ENCODE peak calls at places on chromosomes 12 and 14, in five cellular contexts. C, A, O, L and U are unnamed samples.

GRCh38 chr14:63045234-63045611 is at the start of gene KCNH5:
- DNase-seq in O (peak; percentile 64), C (no peak), A (no peak), L (peak; percentile 14), U (peak; percentile 40)

GRCh38 chr14:102525213-102526143 is 15.9 kb upstream of the ANKRD9 start:
- DNase-seq in L (peak; percentile 80), A (no peak), C (no peak), O (peak; percentile 58), U (no peak)

GRCh38 chr12:103771466-103771865 is 69.6 kb downstream of the NT5DC3 start:
- DNase-seq in L (peak; percentile 67), A (peak; percentile 29), O (peak; percentile 47), C (no peak), U (no peak)

GRCh38 chr12:33115716-33116115 is 219.1 kb upstream of the PKP2 start:
- DNase-seq in A (no peak), L (no peak), C (no peak), O (no peak), U (no peak)

GRCh38 chr14:31937730-31938346 is 139.3 kb upstream of the ARHGAP5 start:
- DNase-seq in C (no peak), L (peak; percentile 96), A (no peak), O (no peak), U (peak; percentile 31)

GRCh38 chr12:84763112-84763511 is 149.5 kb downstream of the SLC6A15 start:
- DNase-seq in O (no peak), C (no peak), L (no peak), A (no peak), U (no peak)

GRCh38 chr12:123983822-123984485 is 10.9 kb downstream of the ZNF664 start:
- DNase-seq in L (peak; percentile 83), A (peak; percentile 30), O (peak; percentile 61), C (no peak), U (peak; percentile 76)

GRCh38 chr12:39935275-39935674 is 170.6 kb downstream of the SLC2A13 start:
- DNase-seq in L (no peak), A (no peak), C (no peak), O (no peak), U (no peak)

GRCh38 chr12:10067942-10068341 is 30.8 kb downstream of the CLEC1A start:
- DNase-seq in O (no peak), L (no peak), C (no peak), A (no peak), U (no peak)

GRCh38 chr12:12804432-12804886 is 8.7 kb upstream of the DDX47 start:
- DNase-seq in L (peak; percentile 88), O (no peak), C (no peak), A (no peak), U (no peak)

GRCh38 chr14:74577247-74577947 is 34.6 kb downstream of the LTBP2 start:
- DNase-seq in L (no peak), C (no peak), O (peak; percentile 74), A (peak; percentile 66), U (peak; percentile 60)

GRCh38 chr12:94621662-94622359 is 28.5 kb downstream of the TMCC3 start:
- DNase-seq in L (no peak), O (no peak), C (no peak), A (no peak), U (peak; percentile 32)

GRCh38 chr14:29710015-29710414 is 217.6 kb downstream of the PRKD1 start:
- DNase-seq in A (no peak), L (no peak), O (no peak), C (no peak), U (no peak)

GRCh38 chr14:42921876-42922275 is 1315.2 kb downstream of the LRFN5 start:
- DNase-seq in C (no peak), A (no peak), L (no peak), O (no peak), U (no peak)

GRCh38 chr14:42918615-42919014 is 1311.9 kb downstream of the LRFN5 start:
- DNase-seq in C (no peak), A (no peak), O (no peak), L (no peak), U (no peak)
- TF ChIP-seq POLR2A in C (no peak), A (no peak), O (no peak), L (no peak), U (no peak)

DNA sequence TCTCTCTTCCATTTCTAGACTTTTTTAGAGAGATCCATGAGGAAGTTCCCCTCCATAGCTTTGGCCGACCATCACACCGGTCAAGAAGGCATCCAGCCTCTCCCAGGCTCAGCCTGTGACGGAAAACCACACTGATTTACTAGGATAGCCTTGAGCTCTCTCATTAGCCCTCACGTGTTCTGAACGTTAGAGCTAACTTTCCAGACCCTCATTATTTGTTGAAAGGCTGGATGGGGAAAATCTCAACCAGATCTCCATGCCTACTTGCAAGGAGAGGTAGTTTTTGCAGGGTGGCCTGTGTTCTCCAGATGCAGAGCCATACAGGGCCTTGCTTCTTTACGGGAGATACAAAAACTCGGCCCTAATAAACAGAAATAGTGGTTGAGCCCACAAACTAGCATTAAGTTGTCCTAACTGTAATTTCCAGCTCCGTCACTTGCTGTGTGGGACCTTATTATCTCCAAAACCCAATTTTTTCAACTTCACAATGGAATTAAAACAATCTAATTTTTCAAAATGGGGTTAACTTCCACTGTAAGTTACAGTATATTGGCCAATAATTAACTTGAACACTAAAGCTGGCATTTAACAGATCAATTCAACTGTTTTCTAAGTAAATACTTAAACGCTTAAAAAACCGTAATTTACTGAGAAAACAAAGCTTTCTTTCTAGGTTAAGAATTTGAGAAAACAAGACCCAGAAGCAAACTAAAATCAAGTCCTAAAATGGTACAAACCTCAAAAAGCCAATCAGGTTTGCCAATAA is 65.3 kb downstream of the KLHL28 start:
- DNase-seq in A (no peak), C (no peak), L (no peak), O (no peak), U (no peak)
- H3K4me3 ChIP-seq in A (no peak overlapping the region), C (peak overlapping the region; percentile 94), L (peak overlapping the region; percentile 19), O (peak overlapping the region; percentile 27), U (no peak overlapping the region)

GRCh38 chr14:51682411-51682810 is 30.7 kb downstream of the FRMD6 start:
- DNase-seq in A (no peak), C (no peak), L (no peak), O (no peak), U (no peak)

GRCh38 chr14:51684760-51685159 is 33.0 kb downstream of the FRMD6 start:
- DNase-seq in C (no peak), O (no peak), L (no peak), A (no peak), U (no peak)

GRCh38 chr14:51680031-51680430 is 28.3 kb downstream of the FRMD6 start:
- DNase-seq in L (no peak), C (no peak), A (no peak), O (no peak), U (no peak)

GRCh38 chr14:51677738-51678137 is 26.0 kb downstream of the FRMD6 start:
- DNase-seq in C (no peak), A (no peak), O (no peak), L (no peak), U (no peak)

DNA sequence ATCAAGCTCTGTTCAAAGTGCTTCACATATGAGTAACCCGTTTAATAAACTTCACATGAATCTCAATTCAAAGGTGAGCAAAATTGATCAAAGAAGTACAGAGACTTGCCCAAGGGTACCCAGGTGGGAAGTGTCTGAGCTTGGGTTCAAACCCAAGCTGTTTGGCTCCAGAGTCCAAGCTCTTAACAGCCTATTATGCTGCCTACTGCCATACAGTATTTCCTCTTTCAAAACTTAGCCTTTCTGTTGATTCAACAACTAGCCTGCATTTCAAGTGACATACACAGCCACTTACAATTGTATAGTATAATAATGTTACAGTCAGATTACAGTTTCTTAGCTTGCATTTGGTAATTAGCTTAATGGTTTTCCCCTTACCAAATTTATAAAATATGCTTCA is 29.7 kb downstream of the FRMD6 start:
- DNase-seq in O (no peak), L (no peak), C (no peak), A (no peak), U (no peak)
- H3K27ac ChIP-seq in O (no peak overlapping the region), L (no peak overlapping the region), C (no peak overlapping the region), A (no peak overlapping the region), U (no peak overlapping the region)

GRCh38 chr12:49567611-49568441 is at the start of gene MCRS1:
- DNase-seq in A (peak; percentile 90), O (peak; percentile 94), C (peak; percentile 94), L (peak; percentile 94), U (peak; percentile 96)
- TF ChIP-seq POLR2A in A (peak; percentile 65), O (no peak), C (peak; percentile 66), L (peak; percentile 63), U (peak; percentile 76)

GRCh38 chr12:53005215-53005985 is 856 bp upstream of the EIF4B start:
- DNase-seq in C (peak; percentile 74), O (peak; percentile 29), A (peak; percentile 47), L (peak; percentile 33), U (peak; percentile 49)

GRCh38 chr12:53004178-53004577 is 2.1 kb upstream of the EIF4B start:
- DNase-seq in A (no peak), O (no peak), C (no peak), L (peak; percentile 47), U (no peak)

GRCh38 chr12:53006810-53007742 is 820 bp downstream of the EIF4B start:
- DNase-seq in L (peak; percentile 93), O (peak; percentile 88), C (peak; percentile 87), A (peak; percentile 77), U (peak; percentile 70)

GRCh38 chr12:53005986-53006809 is at the start of gene EIF4B:
- DNase-seq in O (peak; percentile 100), L (peak; percentile 100), A (peak; percentile 100), C (peak; percentile 100), U (peak; percentile 100)

DNA sequence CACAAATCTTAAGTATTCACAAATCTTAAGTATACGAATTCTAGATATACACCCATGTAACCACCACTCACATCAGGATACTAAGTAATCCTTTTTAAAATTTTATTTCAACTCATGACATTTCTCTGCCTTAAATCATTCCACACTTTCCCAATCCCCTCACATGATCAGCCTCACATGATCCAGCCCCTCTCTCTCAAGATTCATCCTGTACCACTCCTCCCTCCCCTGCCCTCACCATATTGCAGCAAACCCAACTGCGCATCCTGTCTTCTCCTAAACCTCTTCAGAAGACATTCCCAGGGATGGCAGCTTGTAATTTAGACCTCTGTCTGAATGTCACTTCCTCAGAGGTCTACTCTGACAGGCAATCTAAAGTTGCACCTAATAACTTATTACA is 1.7 kb upstream of the EIF4B start:
- DNase-seq in A (no peak), O (no peak), C (no peak), L (peak; percentile 45), U (no peak)
- H3K4me3 ChIP-seq in A (no peak overlapping the region), O (no peak overlapping the region), C (no peak overlapping the region), L (peak overlapping the region; percentile 88), U (no peak overlapping the region)